ENCODE peak calls at places on chromosomes 1 and 21, in four cellular contexts. P is ovary, F is sigmoid colon, L is adipocyte. T is an unnamed sample.

GRCh38 chr1:14949836-14950674 is 203.5 kb upstream of the TMEM51 start:
- DNase-seq in P (no peak), F (no peak), L (no peak), T (no peak)

GRCh38 chr1:11143401-11143800 is 43.7 kb upstream of the EXOSC10 start:
- DNase-seq in P (no peak), F (no peak), L (no peak), T (no peak)

GRCh38 chr1:34500451-34500850 is 254.4 kb upstream of the GJB5 start:
- DNase-seq in P (no peak), F (no peak), L (peak; percentile 35), T (no peak)

GRCh38 chr1:15046487-15047165 is 106.9 kb upstream of the TMEM51 start:
- DNase-seq in L (peak; percentile 93), F (peak; percentile 86), P (peak; percentile 85), T (peak; percentile 83)

GRCh38 chr1:206753141-206753540 is 17.4 kb upstream of the IL19 start:
- DNase-seq in P (no peak), F (no peak), L (peak; percentile 9), T (no peak)

GRCh38 chr21:15199940-15200339 is 135.1 kb upstream of the NRIP1 start:
- DNase-seq in L (no peak), F (no peak), P (no peak), T (no peak)

GRCh38 chr1:174704300-174704699 is 256.5 kb downstream of the GPR52 start:
- DNase-seq in L (no peak), F (no peak), P (no peak), T (no peak)

GRCh38 chr1:55747285-55747890 is 532.2 kb upstream of the USP24 start:
- DNase-seq in P (no peak), L (no peak), F (no peak), T (no peak)

GRCh38 chr1:28571911-28572310 is 19.0 kb downstream of the TRNAU1AP start:
- DNase-seq in L (no peak), F (no peak), P (no peak), T (no peak)

GRCh38 chr1:155856257-155856974 is 598 bp downstream of the GON4L start:
- DNase-seq in P (peak; percentile 26), L (no peak), F (no peak), T (no peak)

GRCh38 chr1:159795534-159795933 is 6.6 kb upstream of the FCRL6 start:
- DNase-seq in L (no peak), P (no peak), F (no peak), T (no peak)

GRCh38 chr1:205424881-205425635 is 3.2 kb upstream of the LEMD1 start:
- DNase-seq in F (no peak), P (no peak), L (no peak), T (no peak)

GRCh38 chr1:225447649-225448048 is 19.8 kb upstream of the LBR start:
- DNase-seq in L (no peak), F (peak; percentile 97), P (peak; percentile 74), T (no peak)

GRCh38 chr1:17611991-17612390 is 72.5 kb downstream of the ARHGEF10L start:
- DNase-seq in F (no peak), P (no peak), L (peak; percentile 11), T (no peak)

GRCh38 chr1:23984417-23985186 is 4.5 kb upstream of the SRSF10 start:
- DNase-seq in L (peak; percentile 87), F (no peak), P (no peak), T (no peak)

GRCh38 chr1:110003747-110004428 is 19.3 kb downstream of the AHCYL1 start:
- DNase-seq in F (peak; percentile 92), P (peak; percentile 67), L (peak; percentile 97), T (no peak)

GRCh38 chr1:67214420-67215174 is 48.3 kb downstream of the IL23R start:
- DNase-seq in L (peak; percentile 63), F (no peak), P (no peak), T (no peak)

GRCh38 chr1:93615201-93616150 is 66.2 kb downstream of the BCAR3 start:
- DNase-seq in P (no peak), L (peak; percentile 86), F (peak; percentile 52), T (no peak)

GRCh38 chr1:219446288-219446687 is 166.6 kb downstream of the ZC3H11B start:
- DNase-seq in L (no peak), P (no peak), F (no peak), T (no peak)

GRCh38 chr1:12436817-12437599 is 181.0 kb downstream of the DHRS3 start:
- DNase-seq in L (peak; percentile 55), P (no peak), F (no peak), T (no peak)

GRCh38 chr1:83545450-83545849 is 453.5 kb downstream of the TTLL7 start:
- DNase-seq in F (no peak), L (no peak), P (no peak), T (no peak)

GRCh38 chr1:114468710-114469468 is 42.1 kb downstream of the TRIM33 start:
- DNase-seq in F (no peak), P (no peak), L (no peak), T (no peak)

GRCh38 chr1:236150972-236151371 is 8.6 kb downstream of the GPR137B start:
- DNase-seq in P (no peak), F (no peak), L (no peak), T (no peak)

GRCh38 chr1:199282910-199283309 is 644.1 kb downstream of the PTPRC start:
- DNase-seq in L (no peak), F (no peak), P (no peak), T (no peak)

GRCh38 chr1:209647212-209647611 is 5.0 kb downstream of the LAMB3 start:
- DNase-seq in P (no peak), L (no peak), F (no peak), T (no peak)

GRCh38 chr1:209650454-209650853 is 1.8 kb downstream of the LAMB3 start:
- DNase-seq in L (no peak), P (no peak), F (no peak), T (no peak)

GRCh38 chr1:209648931-209649776 is 3.1 kb downstream of the LAMB3 start:
- DNase-seq in L (peak; percentile 85), P (no peak), F (no peak), T (no peak)

GRCh38 chr1:209646558-209646957 is 5.7 kb downstream of the LAMB3 start:
- DNase-seq in P (no peak), F (no peak), L (no peak), T (no peak)

DNA sequence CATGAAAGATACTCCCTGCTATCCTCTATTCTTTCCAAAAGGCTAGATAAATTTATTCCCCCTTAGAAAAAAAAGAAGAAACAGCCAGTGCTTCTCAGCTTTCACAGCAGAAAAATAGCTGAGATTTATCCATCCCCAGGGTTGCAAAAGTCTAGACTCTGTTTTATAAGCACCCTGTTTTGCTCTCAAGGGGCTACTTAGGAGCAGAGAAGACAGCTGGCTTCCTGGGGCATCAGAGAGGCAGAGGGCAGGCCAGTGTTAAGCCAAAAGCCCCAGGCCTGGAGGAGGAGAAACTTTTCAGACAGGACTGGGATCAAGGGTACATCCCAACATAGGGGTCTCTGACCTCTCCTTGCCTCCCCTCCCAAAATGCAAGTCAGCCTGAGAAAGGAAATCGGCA is 3.9 kb downstream of the LAMB3 start:
- DNase-seq in L (no peak), P (no peak), F (no peak), T (no peak)
- H3K4me1 ChIP-seq in L (peaks cover 70% of the 10 kb centered on the region), P (peaks cover 34% of the 10 kb centered on the region), F (no peaks in the 10 kb centered on the region), T (peaks cover 46% of the 10 kb centered on the region)

GRCh38 chr1:6274102-6274501 is 13.2 kb upstream of the GPR153 start:
- DNase-seq in P (peak; percentile 18), L (no peak), F (no peak), T (no peak)
- H3K4me1 ChIP-seq in P (peaks cover 6% of the 10 kb centered on the region), L (peaks cover 12% of the 10 kb centered on the region), F (no peaks in the 10 kb centered on the region), T (peaks cover 4% of the 10 kb centered on the region)

GRCh38 chr1:9357958-9358357 is 65.3 kb downstream of the SPSB1 start:
- DNase-seq in P (no peak), F (no peak), L (no peak), T (no peak)

GRCh38 chr1:9356829-9357466 is 64.3 kb downstream of the SPSB1 start:
- DNase-seq in P (no peak), F (no peak), L (no peak), T (no peak)

GRCh38 chr1:9355503-9355902 is 62.8 kb downstream of the SPSB1 start:
- DNase-seq in F (no peak), P (no peak), L (no peak), T (no peak)

GRCh38 chr1:9352364-9353140 is 59.9 kb downstream of the SPSB1 start:
- DNase-seq in F (no peak), L (no peak), P (no peak), T (no peak)

GRCh38 chr1:9356021-9356420 is 63.3 kb downstream of the SPSB1 start:
- DNase-seq in L (no peak), F (no peak), P (no peak), T (no peak)
- H3K4me1 ChIP-seq in L (peaks cover 3% of the 10 kb centered on the region), F (no peaks in the 10 kb centered on the region), P (peaks cover 5% of the 10 kb centered on the region), T (no peaks in the 10 kb centered on the region)

GRCh38 chr1:59478822-59479221 is 181.9 kb downstream of the FGGY start:
- DNase-seq in F (no peak), P (no peak), L (no peak), T (no peak)
- H3K4me1 ChIP-seq in F (no peaks in the 10 kb centered on the region), P (no peaks in the 10 kb centered on the region), L (peaks cover 5% of the 10 kb centered on the region), T (peaks cover 7% of the 10 kb centered on the region)

GRCh38 chr21:25732091-25732760 is 2.5 kb downstream of the ATP5PF start:
- DNase-seq in L (no peak), F (no peak), P (no peak), T (no peak)

GRCh38 chr21:25735221-25735894 is 586 bp downstream of the GABPA start:
- DNase-seq in L (peak; percentile 96), P (peak; percentile 91), F (peak; percentile 96), T (peak; percentile 97)

GRCh38 chr21:25733859-25734653 is 648 bp downstream of the ATP5PF start:
- DNase-seq in F (no peak), L (peak; percentile 63), P (no peak), T (peak; percentile 94)

GRCh38 chr21:25735895-25736597 is 1.3 kb downstream of the GABPA start:
- DNase-seq in P (no peak), L (peak; percentile 70), F (no peak), T (no peak)

GRCh38 chr21:25734654-25735220 is at the start of the genes ATP5PF and GABPA:
- DNase-seq in P (peak; percentile 95), L (peak; percentile 99), F (peak; percentile 99), T (peak; percentile 99)
- H3K4me1 ChIP-seq in P (peaks cover 3% of the 10 kb centered on the region), L (peaks cover 44% of the 10 kb centered on the region), F (no peaks in the 10 kb centered on the region), T (peaks cover 52% of the 10 kb centered on the region)

GRCh38 chr1:77671836-77672235 is 10.6 kb downstream of the ZZZ3 start:
- DNase-seq in L (peak; percentile 53), P (no peak), F (no peak), T (no peak)

GRCh38 chr1:77673030-77673429 is 9.4 kb downstream of the ZZZ3 start:
- DNase-seq in L (no peak), P (no peak), F (no peak), T (no peak)

GRCh38 chr1:77673716-77674355 is 8.6 kb downstream of the ZZZ3 start:
- DNase-seq in L (no peak), P (no peak), F (no peak), T (no peak)

GRCh38 chr1:77670330-77670729 is 12.1 kb downstream of the ZZZ3 start:
- DNase-seq in L (no peak), F (no peak), P (no peak), T (no peak)

GRCh38 chr1:77672374-77672773 is 10.1 kb downstream of the ZZZ3 start:
- DNase-seq in L (no peak), F (no peak), P (no peak), T (no peak)
- H3K4me1 ChIP-seq in L (peaks cover 35% of the 10 kb centered on the region), F (no peaks in the 10 kb centered on the region), P (peaks cover 14% of the 10 kb centered on the region), T (no peaks in the 10 kb centered on the region)